ENCODE peak calls at places on chromosomes 4 and X, in five cellular contexts. One of them, this sample, is unnamed.

GRCh38 chrX:118503260-118504041 is 7.8 kb downstream of the DOCK11 start:
- DNase-seq in mammary epithelial cell: no peak
- DNase-seq in activated CD4-positive, alpha-beta T cell treated with anti-CD3 and anti-CD28 coated beads, Interleukin-2, amount 10 ng/mL, durations not matched to agents 7 days and 5 days: no peak
- DNase-seq in fibroblast of the conjunctiva: no peak
- DNase-seq in HEK293T: no peak
- DNase-seq in this sample: no peak

GRCh38 chr4:141339386-141339785 is 118.7 kb downstream of the ZNF330 start:
- DNase-seq in mammary epithelial cell: no peak
- DNase-seq in activated CD4-positive, alpha-beta T cell treated with anti-CD3 and anti-CD28 coated beads, Interleukin-2, amount 10 ng/mL, durations not matched to agents 7 days and 5 days: no peak
- DNase-seq in fibroblast of the conjunctiva: no peak
- DNase-seq in HEK293T: no peak
- DNase-seq in this sample: no peak

GRCh38 chr4:69322055-69322454 is 41.8 kb downstream of the UGT2B28 start:
- DNase-seq in mammary epithelial cell: peak; percentile 53
- DNase-seq in activated CD4-positive, alpha-beta T cell treated with anti-CD3 and anti-CD28 coated beads, Interleukin-2, amount 10 ng/mL, durations not matched to agents 7 days and 5 days: no peak
- DNase-seq in fibroblast of the conjunctiva: no peak
- DNase-seq in HEK293T: no peak
- DNase-seq in this sample: no peak

GRCh38 chr4:113810906-113811305 is 49.4 kb upstream of the CAMK2D start:
- DNase-seq in mammary epithelial cell: peak; percentile 41
- DNase-seq in activated CD4-positive, alpha-beta T cell treated with anti-CD3 and anti-CD28 coated beads, Interleukin-2, amount 10 ng/mL, durations not matched to agents 7 days and 5 days: no peak
- DNase-seq in fibroblast of the conjunctiva: peak; percentile 18
- DNase-seq in HEK293T: no peak
- DNase-seq in this sample: no peak

GRCh38 chr4:72468904-72469502 is 100.0 kb downstream of the ADAMTS3 start:
- DNase-seq in mammary epithelial cell: peak; percentile 25
- DNase-seq in activated CD4-positive, alpha-beta T cell treated with anti-CD3 and anti-CD28 coated beads, Interleukin-2, amount 10 ng/mL, durations not matched to agents 7 days and 5 days: no peak
- DNase-seq in fibroblast of the conjunctiva: peak; percentile 21
- DNase-seq in HEK293T: no peak
- DNase-seq in this sample: no peak

GRCh38 chr4:31045151-31045550 is 325.0 kb downstream of the PCDH7 start:
- DNase-seq in mammary epithelial cell: no peak
- DNase-seq in activated CD4-positive, alpha-beta T cell treated with anti-CD3 and anti-CD28 coated beads, Interleukin-2, amount 10 ng/mL, durations not matched to agents 7 days and 5 days: no peak
- DNase-seq in fibroblast of the conjunctiva: no peak
- DNase-seq in HEK293T: no peak
- DNase-seq in this sample: no peak

GRCh38 chr4:80097395-80098177 is 24.6 kb upstream of the ANTXR2 start:
- DNase-seq in mammary epithelial cell: peak; percentile 26
- DNase-seq in activated CD4-positive, alpha-beta T cell treated with anti-CD3 and anti-CD28 coated beads, Interleukin-2, amount 10 ng/mL, durations not matched to agents 7 days and 5 days: no peak
- DNase-seq in fibroblast of the conjunctiva: peak; percentile 78
- DNase-seq in HEK293T: no peak
- DNase-seq in this sample: no peak

GRCh38 chr4:158809611-158810486 is 41.0 kb downstream of the FNIP2 start:
- DNase-seq in mammary epithelial cell: peak; percentile 58
- DNase-seq in activated CD4-positive, alpha-beta T cell treated with anti-CD3 and anti-CD28 coated beads, Interleukin-2, amount 10 ng/mL, durations not matched to agents 7 days and 5 days: peak; percentile 14
- DNase-seq in fibroblast of the conjunctiva: no peak
- DNase-seq in HEK293T: peak; percentile 47
- DNase-seq in this sample: peak; percentile 35

GRCh38 chr4:7332216-7333023 is 102.3 kb downstream of the PSAPL1 start:
- DNase-seq in mammary epithelial cell: peak; percentile 8
- DNase-seq in activated CD4-positive, alpha-beta T cell treated with anti-CD3 and anti-CD28 coated beads, Interleukin-2, amount 10 ng/mL, durations not matched to agents 7 days and 5 days: no peak
- DNase-seq in fibroblast of the conjunctiva: no peak
- DNase-seq in HEK293T: no peak
- DNase-seq in this sample: no peak

GRCh38 chr4:146146918-146147317 is 28.6 kb upstream of the LSM6 start:
- DNase-seq in mammary epithelial cell: peak; percentile 29
- DNase-seq in activated CD4-positive, alpha-beta T cell treated with anti-CD3 and anti-CD28 coated beads, Interleukin-2, amount 10 ng/mL, durations not matched to agents 7 days and 5 days: no peak
- DNase-seq in fibroblast of the conjunctiva: no peak
- DNase-seq in HEK293T: no peak
- DNase-seq in this sample: no peak

GRCh38 chrX:18455384-18455783 is 30.0 kb downstream of the CDKL5 start:
- DNase-seq in mammary epithelial cell: no peak
- DNase-seq in activated CD4-positive, alpha-beta T cell treated with anti-CD3 and anti-CD28 coated beads, Interleukin-2, amount 10 ng/mL, durations not matched to agents 7 days and 5 days: no peak
- DNase-seq in fibroblast of the conjunctiva: no peak
- DNase-seq in HEK293T: no peak
- DNase-seq in this sample: no peak

GRCh38 chrX:43560247-43560946 is 95.7 kb upstream of the MAOA start:
- DNase-seq in mammary epithelial cell: no peak
- DNase-seq in activated CD4-positive, alpha-beta T cell treated with anti-CD3 and anti-CD28 coated beads, Interleukin-2, amount 10 ng/mL, durations not matched to agents 7 days and 5 days: no peak
- DNase-seq in fibroblast of the conjunctiva: no peak
- DNase-seq in HEK293T: no peak
- DNase-seq in this sample: no peak

GRCh38 chr4:88822034-88822433 is 124.4 kb upstream of the NAP1L5 start:
- DNase-seq in mammary epithelial cell: no peak
- DNase-seq in activated CD4-positive, alpha-beta T cell treated with anti-CD3 and anti-CD28 coated beads, Interleukin-2, amount 10 ng/mL, durations not matched to agents 7 days and 5 days: no peak
- DNase-seq in fibroblast of the conjunctiva: no peak
- DNase-seq in HEK293T: no peak
- DNase-seq in this sample: no peak

GRCh38 chr4:39528056-39528465 is 822 bp upstream of the UGDH start:
- DNase-seq in mammary epithelial cell: no peak
- DNase-seq in activated CD4-positive, alpha-beta T cell treated with anti-CD3 and anti-CD28 coated beads, Interleukin-2, amount 10 ng/mL, durations not matched to agents 7 days and 5 days: no peak
- DNase-seq in fibroblast of the conjunctiva: no peak
- DNase-seq in HEK293T: no peak
- DNase-seq in this sample: no peak